ENCODE peak calls at places on chromosomes 13 and 19, in four cellular contexts. One of them, this sample, is unnamed.

GRCh38 chr19:49339364-49340068 is 4.3 kb downstream of the CD37 start:
- DNase-seq in GM23338: peak; percentile 97
- DNase-seq in omental fat pad: peak; percentile 54
- DNase-seq in CD14-positive monocyte: no peak
- DNase-seq in this sample: no peak

GRCh38 chr19:48480476-48481190 is 11.5 kb downstream of the CYTH2 start:
- DNase-seq in GM23338: peak; percentile 71
- DNase-seq in omental fat pad: no peak
- DNase-seq in CD14-positive monocyte: no peak
- DNase-seq in this sample: no peak

GRCh38 chr19:52922841-52923781 is at the start of gene ZNF888:
- DNase-seq in GM23338: peak; percentile 91
- DNase-seq in omental fat pad: peak; percentile 89
- DNase-seq in CD14-positive monocyte: peak; percentile 87
- DNase-seq in this sample: peak; percentile 51

GRCh38 chr13:78609464-78610205 is 6.3 kb upstream of the POU4F1 start:
- DNase-seq in GM23338: peak; percentile 76
- DNase-seq in omental fat pad: no peak
- DNase-seq in CD14-positive monocyte: no peak
- DNase-seq in this sample: no peak

GRCh38 chr13:83508905-83509304 is 373.4 kb downstream of the SLITRK1 start:
- DNase-seq in GM23338: no peak
- DNase-seq in omental fat pad: no peak
- DNase-seq in CD14-positive monocyte: no peak
- DNase-seq in this sample: no peak

GRCh38 chr19:29872224-29872731 is 60.5 kb downstream of the CCNE1 start:
- DNase-seq in GM23338: peak; percentile 65
- DNase-seq in omental fat pad: no peak
- DNase-seq in CD14-positive monocyte: peak; percentile 37
- DNase-seq in this sample: no peak

GRCh38 chr13:38264363-38265134 is 85.1 kb upstream of the UFM1 start:
- DNase-seq in GM23338: no peak
- DNase-seq in omental fat pad: no peak
- DNase-seq in CD14-positive monocyte: no peak
- DNase-seq in this sample: no peak

GRCh38 chr19:39497850-39498261 is 891 bp upstream of the DLL3 start:
- DNase-seq in GM23338: peak; percentile 89
- DNase-seq in omental fat pad: no peak
- DNase-seq in CD14-positive monocyte: no peak
- DNase-seq in this sample: no peak

GRCh38 chr19:37874784-37875183 is 31.6 kb downstream of the WDR87 start:
- DNase-seq in GM23338: peak; percentile 81
- DNase-seq in omental fat pad: no peak
- DNase-seq in CD14-positive monocyte: no peak
- DNase-seq in this sample: no peak

GRCh38 chr19:5470264-5470671 is 15.1 kb downstream of the ZNRF4 start:
- DNase-seq in GM23338: no peak
- DNase-seq in omental fat pad: no peak
- DNase-seq in CD14-positive monocyte: no peak
- DNase-seq in this sample: no peak

GRCh38 chr19:610801-611505 is 21.3 kb downstream of the HCN2 start:
- DNase-seq in GM23338: no peak
- DNase-seq in omental fat pad: no peak
- DNase-seq in CD14-positive monocyte: no peak
- DNase-seq in this sample: no peak

GRCh38 chr13:49098771-49099512 is 121.2 kb upstream of the MLNR start:
- DNase-seq in GM23338: peak; percentile 45
- DNase-seq in omental fat pad: no peak
- DNase-seq in CD14-positive monocyte: no peak
- DNase-seq in this sample: no peak

GRCh38 chr19:3323704-3324103 is 42.7 kb upstream of the NFIC start:
- DNase-seq in GM23338: no peak
- DNase-seq in omental fat pad: no peak
- DNase-seq in CD14-positive monocyte: no peak
- DNase-seq in this sample: no peak

GRCh38 chr13:35457258-35457657 is 19.2 kb downstream of the MAB21L1 start:
- DNase-seq in GM23338: no peak
- DNase-seq in omental fat pad: no peak
- DNase-seq in CD14-positive monocyte: no peak
- DNase-seq in this sample: no peak

GRCh38 chr13:42041017-42041683 is 7.3 kb upstream of the DGKH start:
- DNase-seq in GM23338: peak; percentile 78
- DNase-seq in omental fat pad: no peak
- DNase-seq in CD14-positive monocyte: no peak
- DNase-seq in this sample: no peak

GRCh38 chr13:73715114-73715909 is 418.9 kb downstream of the KLF12 start:
- DNase-seq in GM23338: no peak
- DNase-seq in omental fat pad: no peak
- DNase-seq in CD14-positive monocyte: no peak
- DNase-seq in this sample: no peak

GRCh38 chr13:94661396-94661795 is 50.9 kb downstream of the SOX21 start:
- DNase-seq in GM23338: no peak
- DNase-seq in omental fat pad: no peak
- DNase-seq in CD14-positive monocyte: no peak
- DNase-seq in this sample: no peak

GRCh38 chr13:110421696-110422395 is 114.8 kb downstream of the COL4A2 start:
- DNase-seq in GM23338: no peak
- DNase-seq in omental fat pad: no peak
- DNase-seq in CD14-positive monocyte: no peak
- DNase-seq in this sample: no peak

GRCh38 chr19:17777840-17778620 is 16.9 kb upstream of the B3GNT3 start:
- DNase-seq in GM23338: peak; percentile 97
- DNase-seq in omental fat pad: peak; percentile 35
- DNase-seq in CD14-positive monocyte: peak; percentile 83
- DNase-seq in this sample: no peak

GRCh38 chr13:21458816-21459701 is at the start of gene ZDHHC20:
- DNase-seq in GM23338: peak; percentile 91
- DNase-seq in omental fat pad: peak; percentile 75
- DNase-seq in CD14-positive monocyte: peak; percentile 81
- DNase-seq in this sample: peak; percentile 22

GRCh38 chr19:45311640-45312039 is 11.0 kb downstream of the CKM start:
- DNase-seq in GM23338: peak; percentile 52
- DNase-seq in omental fat pad: no peak
- DNase-seq in CD14-positive monocyte: peak; percentile 73
- DNase-seq in this sample: no peak

GRCh38 chr13:45472171-45472705 is 7.5 kb downstream of the COG3 start:
- DNase-seq in GM23338: no peak
- DNase-seq in omental fat pad: no peak
- DNase-seq in CD14-positive monocyte: no peak
- DNase-seq in this sample: no peak

GRCh38 chr13:45474584-45475454 is 10.1 kb downstream of the COG3 start:
- DNase-seq in GM23338: no peak
- DNase-seq in omental fat pad: no peak
- DNase-seq in CD14-positive monocyte: no peak
- DNase-seq in this sample: no peak

GRCh38 chr13:45468676-45469075 is 3.9 kb downstream of the COG3 start:
- DNase-seq in GM23338: peak; percentile 11
- DNase-seq in omental fat pad: no peak
- DNase-seq in CD14-positive monocyte: no peak
- DNase-seq in this sample: no peak

DNA sequence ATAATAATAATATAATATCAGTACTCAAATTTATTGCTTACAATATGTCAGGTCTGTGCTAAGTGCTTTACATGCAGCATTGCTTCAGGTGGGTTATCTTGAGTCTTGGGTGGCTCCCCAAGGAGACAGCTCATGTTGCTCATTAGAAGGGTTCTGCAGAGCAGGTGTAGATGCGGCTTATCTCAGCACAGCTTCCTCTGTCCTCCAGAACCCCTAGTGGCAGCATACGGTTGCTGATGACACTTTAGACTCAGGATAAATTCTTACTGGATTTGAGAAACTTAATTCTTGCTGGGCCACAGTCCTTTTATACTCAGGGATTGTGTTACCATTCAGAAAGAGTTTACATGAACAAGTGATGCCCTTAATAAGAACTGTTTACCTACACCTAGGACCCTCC is 8.9 kb downstream of the COG3 start:
- DNase-seq in GM23338: peak; percentile 71
- DNase-seq in omental fat pad: no peak
- DNase-seq in CD14-positive monocyte: no peak
- DNase-seq in this sample: no peak
- TF ChIP-seq CTCF in GM23338: peak; percentile 55
- TF ChIP-seq CTCF in omental fat pad: no peak
- TF ChIP-seq CTCF in CD14-positive monocyte: no peak
- TF ChIP-seq CTCF in this sample: no peak

GRCh38 chr19:51114087-51114714 is 6.0 kb upstream of the CTU1 start:
- DNase-seq in GM23338: no peak
- DNase-seq in omental fat pad: no peak
- DNase-seq in CD14-positive monocyte: no peak
- DNase-seq in this sample: no peak

GRCh38 chr19:51108805-51109146 is 567 bp upstream of the CTU1 start:
- DNase-seq in GM23338: no peak
- DNase-seq in omental fat pad: no peak
- DNase-seq in CD14-positive monocyte: no peak
- DNase-seq in this sample: no peak

GRCh38 chr19:51110666-51110971 is 2.4 kb upstream of the CTU1 start:
- DNase-seq in GM23338: no peak
- DNase-seq in omental fat pad: no peak
- DNase-seq in CD14-positive monocyte: no peak
- DNase-seq in this sample: no peak

GRCh38 chr19:51108066-51108804 is at the start of gene CTU1:
- DNase-seq in GM23338: peak; percentile 99
- DNase-seq in omental fat pad: peak; percentile 89
- DNase-seq in CD14-positive monocyte: peak; percentile 100
- DNase-seq in this sample: peak; percentile 95

GRCh38 chr19:51111606-51112005 is 3.4 kb upstream of the CTU1 start:
- DNase-seq in GM23338: peak; percentile 68
- DNase-seq in omental fat pad: no peak
- DNase-seq in CD14-positive monocyte: no peak
- DNase-seq in this sample: no peak
- TF ChIP-seq CTCF in GM23338: peak; percentile 52
- TF ChIP-seq CTCF in omental fat pad: no peak
- TF ChIP-seq CTCF in CD14-positive monocyte: peak; percentile 40
- TF ChIP-seq CTCF in this sample: no peak

GRCh38 chr19:14027856-14028450 is at the start of gene RLN3:
- DNase-seq in GM23338: no peak
- DNase-seq in omental fat pad: no peak
- DNase-seq in CD14-positive monocyte: no peak
- DNase-seq in this sample: no peak
- TF ChIP-seq CTCF in GM23338: no peak
- TF ChIP-seq CTCF in omental fat pad: no peak
- TF ChIP-seq CTCF in CD14-positive monocyte: no peak
- TF ChIP-seq CTCF in this sample: no peak

GRCh38 chr13:32029684-32030083 is 1.9 kb upstream of the FRY start:
- DNase-seq in GM23338: no peak
- DNase-seq in omental fat pad: no peak
- DNase-seq in CD14-positive monocyte: no peak
- DNase-seq in this sample: no peak

GRCh38 chr13:32032780-32033179 is 1.2 kb downstream of the FRY start:
- DNase-seq in GM23338: no peak
- DNase-seq in omental fat pad: no peak
- DNase-seq in CD14-positive monocyte: no peak
- DNase-seq in this sample: no peak

GRCh38 chr13:32033744-32034143 is 2.2 kb downstream of the FRY start:
- DNase-seq in GM23338: no peak
- DNase-seq in omental fat pad: no peak
- DNase-seq in CD14-positive monocyte: no peak
- DNase-seq in this sample: no peak

GRCh38 chr13:32031815-32032345 is 306 bp downstream of the FRY start:
- DNase-seq in GM23338: peak; percentile 33
- DNase-seq in omental fat pad: no peak
- DNase-seq in CD14-positive monocyte: no peak
- DNase-seq in this sample: no peak

GRCh38 chr13:32031025-32031814 is at the start of gene FRY:
- DNase-seq in GM23338: peak; percentile 94
- DNase-seq in omental fat pad: peak; percentile 30
- DNase-seq in CD14-positive monocyte: peak; percentile 74
- DNase-seq in this sample: no peak
- TF ChIP-seq CTCF in GM23338: no peak
- TF ChIP-seq CTCF in omental fat pad: no peak
- TF ChIP-seq CTCF in CD14-positive monocyte: peak; percentile 20
- TF ChIP-seq CTCF in this sample: no peak

GRCh38 chr19:42313096-42313839 is at the start of gene TMEM145:
- DNase-seq in GM23338: peak; percentile 84
- DNase-seq in omental fat pad: no peak
- DNase-seq in CD14-positive monocyte: no peak
- DNase-seq in this sample: no peak
- TF ChIP-seq CTCF in GM23338: no peak
- TF ChIP-seq CTCF in omental fat pad: no peak
- TF ChIP-seq CTCF in CD14-positive monocyte: no peak
- TF ChIP-seq CTCF in this sample: no peak

DNA sequence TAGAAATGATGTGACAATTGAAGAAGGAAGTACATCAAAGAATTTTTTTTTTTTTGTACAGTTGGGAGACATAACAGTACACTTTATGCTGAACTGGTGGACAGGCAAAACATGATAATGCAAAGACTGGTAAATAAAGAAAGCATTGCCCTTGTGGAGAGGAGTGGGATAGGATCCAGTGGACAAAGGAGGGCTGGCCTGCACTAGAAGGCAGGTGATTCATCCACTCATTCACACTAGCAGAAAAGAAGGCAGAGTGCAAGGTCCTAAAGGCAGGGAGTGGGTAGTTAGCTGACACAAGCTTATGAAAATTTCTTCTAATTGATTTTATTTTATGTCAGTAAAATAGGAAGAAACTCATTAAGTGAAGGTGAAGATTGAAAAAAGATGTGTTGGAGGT is 17.6 kb upstream of the NALCN start:
- DNase-seq in GM23338: no peak
- DNase-seq in omental fat pad: no peak
- DNase-seq in CD14-positive monocyte: no peak
- DNase-seq in this sample: no peak
- TF ChIP-seq CTCF in GM23338: no peak
- TF ChIP-seq CTCF in omental fat pad: no peak
- TF ChIP-seq CTCF in CD14-positive monocyte: no peak
- TF ChIP-seq CTCF in this sample: no peak

GRCh38 chr13:27959976-27960361 is 9.1 kb downstream of the CDX2 start:
- DNase-seq in GM23338: no peak
- DNase-seq in omental fat pad: no peak
- DNase-seq in CD14-positive monocyte: no peak
- DNase-seq in this sample: no peak

GRCh38 chr13:27962128-27962841 is 6.8 kb downstream of the CDX2 start:
- DNase-seq in GM23338: peak; percentile 56
- DNase-seq in omental fat pad: no peak
- DNase-seq in CD14-positive monocyte: no peak
- DNase-seq in this sample: no peak

GRCh38 chr13:27960362-27961226 is 8.5 kb downstream of the CDX2 start:
- DNase-seq in GM23338: peak; percentile 92
- DNase-seq in omental fat pad: no peak
- DNase-seq in CD14-positive monocyte: no peak
- DNase-seq in this sample: no peak

GRCh38 chr13:27962982-27963381 is 6.1 kb downstream of the CDX2 start:
- DNase-seq in GM23338: no peak
- DNase-seq in omental fat pad: no peak
- DNase-seq in CD14-positive monocyte: no peak
- DNase-seq in this sample: no peak

GRCh38 chr13:27961227-27962085 is 7.7 kb downstream of the CDX2 start:
- DNase-seq in GM23338: peak; percentile 76
- DNase-seq in omental fat pad: no peak
- DNase-seq in CD14-positive monocyte: no peak
- DNase-seq in this sample: no peak
- TF ChIP-seq CTCF in GM23338: no peak
- TF ChIP-seq CTCF in omental fat pad: no peak
- TF ChIP-seq CTCF in CD14-positive monocyte: no peak
- TF ChIP-seq CTCF in this sample: no peak

This sample was measured in esophagus squamous epithelium.